ENCODE peak calls at places on chromosome 17, in eight cellular contexts. P, O, W, G, I, K, E and M are unnamed samples. For H3K4me1 and H3K9me3, the result is how much of the 10 kb centered on the place peaks cover.

GRCh38 chr17:58507123-58507634 is 7.3 kb downstream of the MTMR4 start:
- DNase-seq in O (no peak), E (no peak), K (no peak), W (no peak), P (no peak), I (no peak), G (no peak), M (no peak)

GRCh38 chr17:29590979-29591736 is 1.7 kb upstream of the GIT1 start:
- DNase-seq in E (no peak), G (peak), P (peak), K (no peak), O (no peak), I (peak), W (peak), M (peak)

GRCh38 chr17:75270218-75270965 is 639 bp downstream of the MIF4GD start:
- DNase-seq in G (peak), P (peak), W (peak), K (peak), E (no peak), I (peak), O (peak), M (peak)

GRCh38 chr17:67998466-67998865 is 2.2 kb upstream of the C17orf58 start:
- DNase-seq in W (no peak), E (no peak), O (no peak), G (no peak), K (no peak), P (no peak), I (no peak), M (peak)

GRCh38 chr17:71503710-71504471 is 616.9 kb upstream of the SOX9 start:
- DNase-seq in O (no peak), G (no peak), I (no peak), P (no peak), W (no peak), K (no peak), E (no peak), M (no peak)

GRCh38 chr17:73209436-73209835 is 16.6 kb downstream of the COG1 start:
- DNase-seq in I (no peak), O (no peak), W (no peak), G (no peak), P (no peak), K (no peak), E (no peak), M (no peak)

GRCh38 chr17:18980682-18981384 is 23.7 kb downstream of the FAM83G start:
- DNase-seq in W (no peak), O (no peak), I (no peak), G (no peak), K (no peak), P (no peak), E (no peak), M (no peak)

GRCh38 chr17:37605813-37606505 is 3.3 kb downstream of the SYNRG start:
- DNase-seq in G (no peak), O (no peak), P (no peak), K (no peak), W (no peak), I (no peak), E (no peak), M (peak)

GRCh38 chr17:21452377-21453143 is 76.4 kb downstream of the KCNJ12 start:
- DNase-seq in W (peak), G (peak), O (peak), I (peak), E (no peak), K (peak), P (no peak), M (peak)

GRCh38 chr17:35898283-35899070 is 18.3 kb upstream of the CCL5 start:
- DNase-seq in K (peak), W (peak), O (no peak), E (no peak), G (peak), P (no peak), I (no peak), M (no peak)

GRCh38 chr17:5135726-5136579 is 20.1 kb downstream of the USP6 start:
- DNase-seq in O (no peak), K (no peak), I (no peak), P (no peak), E (no peak), G (no peak), W (no peak), M (no peak)

DNA sequence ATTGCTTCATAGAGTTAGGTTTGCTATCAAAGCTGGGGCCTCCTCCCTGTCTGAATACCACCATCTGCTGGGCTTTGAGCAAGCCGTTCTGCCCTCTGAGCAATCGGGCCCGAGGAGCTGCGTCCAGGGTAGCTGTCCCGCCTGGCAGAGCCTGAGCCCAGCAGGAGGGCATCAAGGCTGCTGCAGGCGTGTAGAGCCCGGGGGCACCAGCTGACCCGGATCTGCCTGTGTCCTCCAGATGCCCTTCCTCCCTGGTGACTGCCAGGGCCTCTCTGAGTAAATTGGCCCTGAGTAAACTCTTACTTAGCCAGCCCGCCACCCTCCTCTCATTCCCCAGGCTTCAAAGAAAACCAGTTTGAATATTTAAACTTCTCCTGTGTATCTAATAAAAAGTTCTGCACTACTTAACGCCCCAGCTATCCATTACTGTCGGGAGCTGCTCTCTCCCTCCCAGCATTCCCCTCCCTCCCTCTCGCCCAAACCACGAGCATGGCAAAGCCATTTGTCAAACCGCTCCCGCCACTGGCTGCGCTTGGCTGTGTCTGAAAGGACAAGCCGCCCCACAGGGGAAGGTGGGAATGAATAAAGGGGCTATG is 16.4 kb downstream of the CDK5RAP3 start:
- DNase-seq in W (no peak), G (no peak), O (no peak), I (no peak), K (no peak), E (no peak), P (peak), M (peak)
- H3K4me1 ChIP-seq in W (under half), G (under half), O (under half), I (under half), K (under half), E (under half), P (half or more), M (under half)

DNA sequence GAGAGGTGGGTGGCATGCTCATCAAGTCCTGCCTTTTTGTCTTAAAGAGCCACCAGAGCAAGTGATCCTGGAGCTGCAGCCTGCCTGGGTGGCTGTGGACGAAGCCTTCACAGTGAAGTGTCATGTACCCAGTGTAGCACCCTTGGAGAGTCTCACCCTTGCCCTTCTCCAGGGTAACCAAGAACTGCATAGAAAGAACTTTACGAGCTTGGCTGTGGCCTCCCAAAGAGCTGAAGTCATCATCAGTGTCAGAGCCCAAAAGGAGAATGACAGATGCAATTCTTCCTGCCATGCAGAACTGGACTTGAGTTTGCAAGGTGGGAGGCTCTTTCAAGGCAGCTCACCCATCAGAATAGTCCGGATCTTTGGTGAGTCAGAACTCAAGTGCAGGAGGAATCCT is 14.2 kb downstream of the CSH2 start:
- DNase-seq in W (no peak), K (peak), P (no peak), E (no peak), O (no peak), I (no peak), G (no peak), M (no peak)
- H3K9me3 ChIP-seq in W (under half), K (under half), P (under half), E (under half), O (under half), I (under half), G (under half), M (under half)

GRCh38 chr17:42660692-42661345 is 1.7 kb downstream of the TUBG2 start:
- DNase-seq in W (peak), O (no peak), K (peak), G (no peak), I (no peak), E (no peak), P (no peak), M (peak)
- H3K4me3 ChIP-seq in W (no peak), O (no peak), K (no peak), G (no peak), I (no peak), E (no peak), P (no peak), M (peak)

GRCh38 chr17:52155301-52155700 is 3.2 kb downstream of the CA10 start:
- DNase-seq in P (no peak), G (no peak), E (no peak), K (peak), I (no peak), W (no peak), O (no peak), M (no peak)
- H3K4me1 ChIP-seq in P (under half), G (under half), E (under half), K (under half), I (under half), W (under half), O (under half), M (under half)